ENCODE peak calls at places on chromosomes 12 and 14, in eight cellular contexts. R is IMR-90, Q is epithelial cell of esophagus, C is progenitor cell of endocrine pancreas, T is uterus, X is astrocyte of the spinal cord, W is GM13976, G is nephron progenitor cell. M is an unnamed sample.

GRCh38 chr12:85424581-85425348 is 144.7 kb downstream of the ALX1 start:
- DNase-seq in R (peak), Q (peak), C (peak), T (no peak), X (peak), G (peak), W (peak), M (peak)

GRCh38 chr14:61648377-61648776 is 46.9 kb upstream of the HIF1A start:
- DNase-seq in T (no peak), X (no peak), W (no peak), R (no peak), C (no peak), Q (no peak), G (no peak), M (no peak)

GRCh38 chr12:130815028-130815741 is 23.9 kb downstream of the STX2 start:
- DNase-seq in C (no peak), G (no peak), W (no peak), X (no peak), T (no peak), Q (no peak), R (no peak), M (no peak)

GRCh38 chr12:107718606-107719005 is 33.0 kb downstream of the PWP1 start:
- DNase-seq in R (no peak), Q (no peak), C (no peak), G (no peak), W (no peak), X (no peak), T (no peak), M (no peak)

GRCh38 chr14:23030936-23031335 is 3.8 kb downstream of the PSMB5 start:
- DNase-seq in W (no peak), Q (peak), G (no peak), X (no peak), C (no peak), R (peak), T (no peak), M (no peak)

GRCh38 chr12:51752490-51752889 is 96.0 kb downstream of the FIGNL2 start:
- DNase-seq in T (peak), Q (peak), C (no peak), G (peak), X (peak), W (no peak), R (peak), M (peak)

GRCh38 chr12:51246254-51246853 is 7.7 kb downstream of the DAZAP2 start:
- DNase-seq in T (no peak), R (peak), C (no peak), G (no peak), Q (no peak), X (no peak), W (peak), M (peak)

GRCh38 chr12:77166711-77167110 is 101.3 kb upstream of the E2F7 start:
- DNase-seq in G (no peak), C (no peak), Q (peak), X (peak), W (no peak), R (no peak), T (no peak), M (peak)

GRCh38 chr12:23253191-23253590 is 628.2 kb downstream of the ETNK1 start:
- DNase-seq in R (no peak), C (no peak), Q (no peak), X (no peak), G (no peak), T (no peak), W (no peak), M (no peak)

GRCh38 chr12:60501124-60501729 is 905.4 kb downstream of the SLC16A7 start:
- DNase-seq in Q (peak), G (no peak), W (no peak), X (peak), C (no peak), R (no peak), T (no peak), M (peak)

GRCh38 chr14:106790189-106791036 is 1264.0 kb downstream of the TMEM121 start:
- DNase-seq in G (peak), Q (no peak), X (no peak), C (no peak), R (no peak), W (peak), T (peak), M (no peak)

GRCh38 chr12:76878045-76878898 is 547 bp downstream of the CSRP2 start:
- DNase-seq in G (peak), Q (peak), W (no peak), X (peak), R (no peak), C (peak), T (peak), M (peak)

GRCh38 chr14:67409461-67409860 is 2.5 kb downstream of the PLEK2 start:
- DNase-seq in X (no peak), W (no peak), G (no peak), C (no peak), T (no peak), R (no peak), Q (peak), M (no peak)

GRCh38 chr12:114508529-114509129 is 102.7 kb upstream of the TBX5 start:
- DNase-seq in C (peak), G (peak), X (peak), R (peak), Q (peak), T (peak), W (peak), M (peak)

GRCh38 chr12:89475203-89475990 is 49.2 kb downstream of the GALNT4 start:
- DNase-seq in G (no peak), X (no peak), R (peak), T (no peak), Q (no peak), C (no peak), W (peak), M (peak)

GRCh38 chr14:73943083-73943482 is 6.8 kb downstream of the FAM161B start:
- DNase-seq in W (no peak), R (peak), X (peak), G (no peak), C (no peak), Q (peak), T (no peak), M (peak)

GRCh38 chr14:70180718-70181117 is 8.0 kb downstream of the SLC8A3 start:
- DNase-seq in C (no peak), W (no peak), T (no peak), G (no peak), X (no peak), Q (no peak), R (no peak), M (no peak)

GRCh38 chr12:67042697-67043131 is 226.4 kb upstream of the CAND1 start:
- DNase-seq in T (no peak), W (no peak), G (no peak), C (no peak), Q (peak), R (peak), X (peak), M (no peak)

GRCh38 chr14:75531256-75531655 is 9.0 kb downstream of the BATF start:
- DNase-seq in C (no peak), T (no peak), W (no peak), G (no peak), R (no peak), Q (no peak), X (no peak), M (no peak)

GRCh38 chr14:92401561-92401960 is 78.6 kb downstream of the SLC24A4 start:
- DNase-seq in Q (no peak), W (no peak), R (no peak), X (no peak), G (no peak), T (no peak), C (no peak), M (no peak)

DNA sequence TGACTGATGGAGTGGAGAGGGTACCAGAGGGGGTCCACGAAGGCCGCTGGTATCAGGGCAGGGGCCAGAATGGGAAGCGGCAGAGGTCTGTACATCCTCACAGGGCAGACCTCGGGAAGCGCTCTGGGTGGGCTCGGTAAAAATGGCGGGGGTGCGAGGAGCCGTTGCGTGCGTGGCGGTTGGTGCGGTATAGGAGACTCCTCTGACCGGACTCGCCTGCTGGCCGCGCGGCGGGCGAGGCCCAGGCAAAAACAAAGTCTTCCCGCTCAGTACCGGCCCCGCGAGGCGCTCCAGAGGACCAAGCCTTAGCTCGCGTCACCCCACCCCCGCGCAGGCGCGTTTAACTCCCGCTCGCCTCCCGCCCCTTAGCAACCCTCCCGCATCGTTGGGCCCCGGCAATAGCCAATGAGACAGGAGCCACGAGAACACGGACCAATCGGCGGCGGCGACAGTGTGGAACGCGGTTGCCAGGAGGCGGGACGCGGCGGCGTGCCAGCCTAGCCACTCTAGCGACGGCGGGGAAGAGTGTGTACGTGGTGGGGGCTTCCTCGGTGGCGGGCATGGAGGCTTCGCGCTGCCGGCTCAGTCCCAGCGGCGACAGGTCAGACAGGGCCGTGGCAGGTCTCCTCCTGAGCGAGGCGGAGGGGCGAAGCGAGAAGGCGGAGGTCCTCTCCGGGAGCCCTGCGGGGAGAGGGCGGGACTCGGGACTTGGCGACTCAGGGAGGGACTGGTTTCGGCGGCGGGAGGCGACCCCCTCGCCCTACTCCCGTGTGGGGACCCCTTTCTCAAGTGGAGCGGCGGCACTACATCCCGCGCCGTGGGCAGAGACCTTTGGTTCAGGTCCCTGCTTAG is at the start of gene TULP3:
- DNase-seq in X (peak), C (peak), R (peak), G (peak), Q (peak), W (peak), T (peak), M (peak)
- TF ChIP-seq CTCF in X (peak), C (no peak), R (peak), G (no peak), Q (no peak), W (no peak), T (peak), M (no peak)

DNA sequence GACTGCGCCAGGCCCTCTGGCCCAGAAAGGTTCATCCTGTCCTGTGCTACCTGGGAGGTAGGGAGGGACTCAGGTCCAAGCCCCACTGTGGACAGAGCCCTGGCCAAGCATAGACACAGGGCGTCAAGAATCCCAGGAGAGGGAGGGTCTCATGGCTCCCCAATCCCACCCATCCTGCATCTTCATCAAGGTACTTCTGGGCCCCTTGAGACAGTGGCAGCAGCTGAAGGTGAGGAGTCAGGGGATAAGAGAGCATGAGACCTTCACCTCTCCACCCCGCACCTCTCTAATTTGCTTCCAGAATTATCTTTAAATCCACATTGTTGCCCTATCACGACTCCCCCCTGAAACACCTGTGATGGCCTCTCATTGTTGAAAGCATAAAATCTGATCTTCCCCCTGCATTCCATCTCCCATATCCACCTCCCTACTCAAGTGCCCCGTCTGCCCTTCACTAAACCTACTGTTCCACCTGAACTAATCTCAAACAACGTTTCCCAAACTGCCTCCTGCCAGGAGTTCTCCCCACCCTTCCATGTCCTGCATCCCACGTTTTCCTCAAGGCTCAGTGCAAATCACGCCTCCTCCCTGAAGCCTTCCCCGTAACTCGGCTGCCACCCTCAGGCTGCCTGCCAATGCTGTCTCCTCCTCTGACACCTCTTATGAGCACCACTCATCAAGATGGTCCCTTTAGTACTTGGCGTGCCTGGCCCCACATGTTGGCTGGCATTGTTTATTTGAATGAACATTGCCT is 27.1 kb downstream of the KRT18 start:
- DNase-seq in C (no peak), Q (peak), T (no peak), R (peak), X (no peak), G (no peak), W (no peak), M (no peak)
- TF ChIP-seq CTCF in C (peak), Q (peak), T (no peak), R (peak), X (no peak), G (peak), W (no peak), M (no peak)

GRCh38 chr12:120229071-120229582 is 28.2 kb upstream of the RPLP0 start:
- DNase-seq in T (no peak), W (no peak), R (no peak), Q (no peak), G (no peak), C (no peak), X (no peak), M (no peak)

GRCh38 chr12:120230326-120230973 is 29.5 kb upstream of the RPLP0 start:
- DNase-seq in T (peak), X (peak), Q (peak), G (peak), R (peak), W (no peak), C (no peak), M (peak)

GRCh38 chr12:120230974-120231315 is 30.0 kb upstream of the RPLP0 start:
- DNase-seq in T (no peak), X (no peak), R (no peak), G (no peak), Q (no peak), C (no peak), W (no peak), M (no peak)

GRCh38 chr12:120229583-120230325 is 28.8 kb upstream of the RPLP0 start:
- DNase-seq in C (no peak), R (no peak), X (no peak), T (no peak), W (no peak), G (no peak), Q (peak), M (peak)

DNA sequence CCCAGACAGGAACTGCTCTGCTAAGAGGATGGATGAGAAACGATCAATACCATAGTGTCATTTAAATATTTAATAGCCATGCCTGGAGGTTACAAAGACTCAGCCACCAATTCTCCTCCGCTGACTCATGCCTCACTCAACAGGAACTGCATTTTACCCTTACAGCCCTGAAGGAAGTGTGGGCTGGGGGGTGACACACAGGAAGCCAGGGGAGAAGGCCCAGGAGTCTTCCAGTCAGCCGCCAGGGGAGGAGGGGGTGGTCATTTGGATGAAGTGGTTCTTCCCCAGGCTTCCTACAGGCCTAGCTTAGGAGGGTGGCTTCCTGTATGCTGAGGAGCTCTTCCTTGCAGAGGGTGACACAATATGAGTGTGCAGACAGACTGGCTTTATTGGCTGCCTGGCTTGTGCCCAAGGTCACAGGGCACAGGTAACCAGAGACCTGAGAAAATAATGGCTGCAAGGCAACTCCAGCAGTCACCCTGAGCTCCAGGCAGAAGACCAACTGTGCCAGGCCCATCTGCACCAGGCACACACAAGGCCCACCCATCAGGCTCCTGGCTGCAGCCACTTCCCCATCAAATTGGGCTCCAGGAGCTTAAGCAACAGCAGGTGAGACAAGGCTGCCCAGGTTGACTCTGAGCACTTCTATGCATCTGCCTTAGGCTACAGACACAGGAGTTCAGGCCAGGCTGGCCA is 30.6 kb upstream of the RPLP0 start:
- DNase-seq in X (peak), C (no peak), Q (peak), G (no peak), W (no peak), T (no peak), R (peak), M (peak)
- TF ChIP-seq CTCF in X (peak), C (no peak), Q (peak), G (no peak), W (no peak), T (no peak), R (peak), M (no peak)

GRCh38 chr14:35331605-35332516 is 39.7 kb downstream of the PSMA6 start:
- DNase-seq in G (no peak), C (no peak), T (no peak), R (peak), X (peak), W (peak), Q (peak), M (peak)

GRCh38 chr14:35333347-35333730 is 41.2 kb downstream of the PSMA6 start:
- DNase-seq in R (no peak), Q (no peak), W (no peak), G (no peak), X (no peak), T (no peak), C (no peak), M (no peak)

GRCh38 chr14:35335388-35336092 is 43.4 kb downstream of the PSMA6 start:
- DNase-seq in G (no peak), R (no peak), W (no peak), T (peak), C (no peak), X (no peak), Q (no peak), M (peak)

GRCh38 chr14:35332517-35333346 is 40.5 kb downstream of the PSMA6 start:
- DNase-seq in R (no peak), T (no peak), C (no peak), X (no peak), Q (peak), G (no peak), W (peak), M (peak)

GRCh38 chr14:35333797-35334743 is 41.9 kb downstream of the PSMA6 start:
- DNase-seq in C (no peak), W (peak), T (no peak), X (no peak), Q (no peak), G (no peak), R (no peak), M (no peak)
- TF ChIP-seq CTCF in C (no peak), W (no peak), T (no peak), X (no peak), Q (no peak), G (no peak), R (no peak), M (no peak)

GRCh38 chr12:28582687-28583376 is 392.6 kb downstream of the CCDC91 start:
- DNase-seq in T (no peak), G (no peak), X (no peak), Q (no peak), R (no peak), W (no peak), C (no peak), M (no peak)

GRCh38 chr12:28585146-28585545 is 394.9 kb downstream of the CCDC91 start:
- DNase-seq in T (no peak), W (no peak), G (no peak), R (no peak), Q (no peak), X (no peak), C (no peak), M (no peak)

GRCh38 chr12:28586481-28586880 is 396.2 kb downstream of the CCDC91 start:
- DNase-seq in Q (no peak), W (no peak), R (no peak), X (no peak), G (no peak), C (no peak), T (no peak), M (no peak)

GRCh38 chr12:28578833-28579252 is 388.6 kb downstream of the CCDC91 start:
- DNase-seq in T (no peak), Q (peak), W (no peak), R (peak), G (no peak), C (no peak), X (peak), M (peak)

GRCh38 chr12:28583771-28584261 is 393.6 kb downstream of the CCDC91 start:
- DNase-seq in Q (peak), W (no peak), R (peak), X (peak), T (no peak), G (no peak), C (no peak), M (peak)
- TF ChIP-seq CTCF in Q (no peak), W (no peak), R (peak), X (peak), T (no peak), G (no peak), C (no peak), M (peak)